ENCODE peak calls at places on chromosomes 5 and 9, in eight cellular contexts. One of them, this sample, is unnamed.

GRCh38 chr9:131678499-131679111 is 61.3 kb downstream of the RAPGEF1 start:
- DNase-seq in retinal pigment epithelial cell: peak; percentile 94
- DNase-seq in uterus: peak; percentile 83
- DNase-seq in heart left ventricle: peak; percentile 91
- DNase-seq in CD8-positive, alpha-beta T cell: peak; percentile 86
- DNase-seq in astrocyte of the spinal cord: peak; percentile 97
- DNase-seq in SK-N-SH: no peak
- DNase-seq in stomach: peak; percentile 68
- DNase-seq in this sample: peak; percentile 81

GRCh38 chr5:167425161-167425560 is 866.3 kb upstream of the WWC1 start:
- DNase-seq in retinal pigment epithelial cell: no peak
- DNase-seq in uterus: no peak
- DNase-seq in heart left ventricle: no peak
- DNase-seq in CD8-positive, alpha-beta T cell: no peak
- DNase-seq in astrocyte of the spinal cord: no peak
- DNase-seq in SK-N-SH: no peak
- DNase-seq in stomach: no peak
- DNase-seq in this sample: no peak

GRCh38 chr9:114285166-114285867 is 37.6 kb upstream of the ORM1 start:
- DNase-seq in retinal pigment epithelial cell: peak; percentile 76
- DNase-seq in uterus: peak; percentile 77
- DNase-seq in heart left ventricle: peak; percentile 40
- DNase-seq in CD8-positive, alpha-beta T cell: no peak
- DNase-seq in astrocyte of the spinal cord: peak; percentile 96
- DNase-seq in SK-N-SH: peak; percentile 57
- DNase-seq in stomach: no peak
- DNase-seq in this sample: peak; percentile 85

GRCh38 chr9:17052626-17053025 is 82.2 kb upstream of the CNTLN start:
- DNase-seq in retinal pigment epithelial cell: peak; percentile 5
- DNase-seq in uterus: no peak
- DNase-seq in heart left ventricle: no peak
- DNase-seq in CD8-positive, alpha-beta T cell: no peak
- DNase-seq in astrocyte of the spinal cord: no peak
- DNase-seq in SK-N-SH: no peak
- DNase-seq in stomach: no peak
- DNase-seq in this sample: no peak

GRCh38 chr5:302951-303350 is 18.6 kb upstream of the AHRR start:
- DNase-seq in retinal pigment epithelial cell: no peak
- DNase-seq in uterus: no peak
- DNase-seq in heart left ventricle: no peak
- DNase-seq in CD8-positive, alpha-beta T cell: no peak
- DNase-seq in astrocyte of the spinal cord: no peak
- DNase-seq in SK-N-SH: no peak
- DNase-seq in stomach: no peak
- DNase-seq in this sample: no peak

GRCh38 chr5:39475055-39475454 is 50.3 kb upstream of the DAB2 start:
- DNase-seq in retinal pigment epithelial cell: no peak
- DNase-seq in uterus: no peak
- DNase-seq in heart left ventricle: no peak
- DNase-seq in CD8-positive, alpha-beta T cell: no peak
- DNase-seq in astrocyte of the spinal cord: no peak
- DNase-seq in SK-N-SH: no peak
- DNase-seq in stomach: no peak
- DNase-seq in this sample: no peak

GRCh38 chr5:34599471-34600117 is 56.5 kb upstream of the RAI14 start:
- DNase-seq in retinal pigment epithelial cell: no peak
- DNase-seq in uterus: no peak
- DNase-seq in heart left ventricle: no peak
- DNase-seq in CD8-positive, alpha-beta T cell: no peak
- DNase-seq in astrocyte of the spinal cord: no peak
- DNase-seq in SK-N-SH: no peak
- DNase-seq in stomach: no peak
- DNase-seq in this sample: no peak

GRCh38 chr5:33315170-33315569 is 125.6 kb upstream of the TARS1 start:
- DNase-seq in retinal pigment epithelial cell: no peak
- DNase-seq in uterus: no peak
- DNase-seq in heart left ventricle: no peak
- DNase-seq in CD8-positive, alpha-beta T cell: no peak
- DNase-seq in astrocyte of the spinal cord: peak; percentile 42
- DNase-seq in SK-N-SH: no peak
- DNase-seq in stomach: no peak
- DNase-seq in this sample: no peak

GRCh38 chr5:175329976-175330375 is 114.0 kb downstream of the DRD1 start:
- DNase-seq in retinal pigment epithelial cell: no peak
- DNase-seq in uterus: no peak
- DNase-seq in heart left ventricle: no peak
- DNase-seq in CD8-positive, alpha-beta T cell: no peak
- DNase-seq in astrocyte of the spinal cord: no peak
- DNase-seq in SK-N-SH: no peak
- DNase-seq in stomach: no peak
- DNase-seq in this sample: no peak

GRCh38 chr9:78539904-78540303 is 243.0 kb downstream of the PSAT1 start:
- DNase-seq in retinal pigment epithelial cell: peak; percentile 58
- DNase-seq in uterus: no peak
- DNase-seq in heart left ventricle: no peak
- DNase-seq in CD8-positive, alpha-beta T cell: no peak
- DNase-seq in astrocyte of the spinal cord: peak; percentile 81
- DNase-seq in SK-N-SH: no peak
- DNase-seq in stomach: no peak
- DNase-seq in this sample: peak; percentile 56

GRCh38 chr5:176415240-176416122 is 858 bp downstream of the CLTB start:
- DNase-seq in retinal pigment epithelial cell: no peak
- DNase-seq in uterus: peak; percentile 47
- DNase-seq in heart left ventricle: peak; percentile 48
- DNase-seq in CD8-positive, alpha-beta T cell: no peak
- DNase-seq in astrocyte of the spinal cord: peak; percentile 43
- DNase-seq in SK-N-SH: peak; percentile 70
- DNase-seq in stomach: peak; percentile 41
- DNase-seq in this sample: no peak

GRCh38 chr5:10632110-10632903 is 68.4 kb downstream of the ANKRD33B start:
- DNase-seq in retinal pigment epithelial cell: no peak
- DNase-seq in uterus: no peak
- DNase-seq in heart left ventricle: no peak
- DNase-seq in CD8-positive, alpha-beta T cell: no peak
- DNase-seq in astrocyte of the spinal cord: peak; percentile 66
- DNase-seq in SK-N-SH: no peak
- DNase-seq in stomach: no peak
- DNase-seq in this sample: no peak

GRCh38 chr5:108727639-108728565 is 19.8 kb upstream of the FER start:
- DNase-seq in retinal pigment epithelial cell: peak; percentile 73
- DNase-seq in uterus: peak; percentile 90
- DNase-seq in heart left ventricle: peak; percentile 93
- DNase-seq in CD8-positive, alpha-beta T cell: peak; percentile 45
- DNase-seq in astrocyte of the spinal cord: peak; percentile 92
- DNase-seq in SK-N-SH: peak; percentile 94
- DNase-seq in stomach: peak; percentile 93
- DNase-seq in this sample: peak; percentile 49

GRCh38 chr5:50595199-50595598 is 71.2 kb upstream of the PARP8 start:
- DNase-seq in retinal pigment epithelial cell: peak; percentile 75
- DNase-seq in uterus: no peak
- DNase-seq in heart left ventricle: no peak
- DNase-seq in CD8-positive, alpha-beta T cell: no peak
- DNase-seq in astrocyte of the spinal cord: peak; percentile 92
- DNase-seq in SK-N-SH: no peak
- DNase-seq in stomach: no peak
- DNase-seq in this sample: peak; percentile 84

GRCh38 chr5:50593681-50594080 is 72.8 kb upstream of the PARP8 start:
- DNase-seq in retinal pigment epithelial cell: no peak
- DNase-seq in uterus: no peak
- DNase-seq in heart left ventricle: no peak
- DNase-seq in CD8-positive, alpha-beta T cell: peak; percentile 29
- DNase-seq in astrocyte of the spinal cord: no peak
- DNase-seq in SK-N-SH: no peak
- DNase-seq in stomach: no peak
- DNase-seq in this sample: no peak
- TF ChIP-seq CTCF in retinal pigment epithelial cell: no peak
- TF ChIP-seq CTCF in uterus: no peak
- TF ChIP-seq CTCF in heart left ventricle: no peak
- TF ChIP-seq CTCF in CD8-positive, alpha-beta T cell: no peak
- TF ChIP-seq CTCF in astrocyte of the spinal cord: no peak
- TF ChIP-seq CTCF in SK-N-SH: no peak
- TF ChIP-seq CTCF in stomach: no peak
- TF ChIP-seq CTCF in this sample: no peak

GRCh38 chr9:100352201-100352726 is 478 bp downstream of the TEX10 start:
- DNase-seq in retinal pigment epithelial cell: no peak
- DNase-seq in uterus: peak; percentile 15
- DNase-seq in heart left ventricle: peak; percentile 48
- DNase-seq in CD8-positive, alpha-beta T cell: peak; percentile 22
- DNase-seq in astrocyte of the spinal cord: peak; percentile 18
- DNase-seq in SK-N-SH: no peak
- DNase-seq in stomach: peak; percentile 25
- DNase-seq in this sample: no peak

GRCh38 chr9:100351508-100351907 is 1.2 kb downstream of the TEX10 start:
- DNase-seq in retinal pigment epithelial cell: no peak
- DNase-seq in uterus: no peak
- DNase-seq in heart left ventricle: no peak
- DNase-seq in CD8-positive, alpha-beta T cell: no peak
- DNase-seq in astrocyte of the spinal cord: no peak
- DNase-seq in SK-N-SH: no peak
- DNase-seq in stomach: no peak
- DNase-seq in this sample: no peak

GRCh38 chr9:100352727-100353505 is at the start of gene TEX10:
- DNase-seq in retinal pigment epithelial cell: peak; percentile 33
- DNase-seq in uterus: peak; percentile 84
- DNase-seq in heart left ventricle: peak; percentile 89
- DNase-seq in CD8-positive, alpha-beta T cell: peak; percentile 85
- DNase-seq in astrocyte of the spinal cord: peak; percentile 88
- DNase-seq in SK-N-SH: peak; percentile 99
- DNase-seq in stomach: peak; percentile 89
- DNase-seq in this sample: peak; percentile 26

GRCh38 chr9:100346836-100347235 is 5.9 kb downstream of the TEX10 start:
- DNase-seq in retinal pigment epithelial cell: no peak
- DNase-seq in uterus: no peak
- DNase-seq in heart left ventricle: no peak
- DNase-seq in CD8-positive, alpha-beta T cell: no peak
- DNase-seq in astrocyte of the spinal cord: no peak
- DNase-seq in SK-N-SH: no peak
- DNase-seq in stomach: no peak
- DNase-seq in this sample: no peak

GRCh38 chr9:100350188-100350587 is 2.6 kb downstream of the TEX10 start:
- DNase-seq in retinal pigment epithelial cell: no peak
- DNase-seq in uterus: no peak
- DNase-seq in heart left ventricle: no peak
- DNase-seq in CD8-positive, alpha-beta T cell: no peak
- DNase-seq in astrocyte of the spinal cord: no peak
- DNase-seq in SK-N-SH: no peak
- DNase-seq in stomach: no peak
- DNase-seq in this sample: no peak
- H3K4me3 ChIP-seq in retinal pigment epithelial cell: no peak overlapping the region
- H3K4me3 ChIP-seq in uterus: no peak overlapping the region
- H3K4me3 ChIP-seq in heart left ventricle: no peak overlapping the region
- H3K4me3 ChIP-seq in CD8-positive, alpha-beta T cell: no peak overlapping the region
- H3K4me3 ChIP-seq in astrocyte of the spinal cord: no peak overlapping the region
- H3K4me3 ChIP-seq in SK-N-SH: no peak overlapping the region
- H3K4me3 ChIP-seq in stomach: no peak overlapping the region
- H3K4me3 ChIP-seq in this sample: no peak overlapping the region

GRCh38 chr9:133727876-133728441 is 10.2 kb downstream of the SARDH start:
- DNase-seq in retinal pigment epithelial cell: no peak
- DNase-seq in uterus: no peak
- DNase-seq in heart left ventricle: no peak
- DNase-seq in CD8-positive, alpha-beta T cell: no peak
- DNase-seq in astrocyte of the spinal cord: no peak
- DNase-seq in SK-N-SH: peak; percentile 29
- DNase-seq in stomach: peak; percentile 20
- DNase-seq in this sample: no peak

GRCh38 chr9:133725886-133726285 is 12.3 kb downstream of the SARDH start:
- DNase-seq in retinal pigment epithelial cell: no peak
- DNase-seq in uterus: no peak
- DNase-seq in heart left ventricle: no peak
- DNase-seq in CD8-positive, alpha-beta T cell: no peak
- DNase-seq in astrocyte of the spinal cord: no peak
- DNase-seq in SK-N-SH: peak; percentile 11
- DNase-seq in stomach: peak; percentile 15
- DNase-seq in this sample: no peak

GRCh38 chr9:133728856-133729645 is 9.1 kb downstream of the SARDH start:
- DNase-seq in retinal pigment epithelial cell: no peak
- DNase-seq in uterus: no peak
- DNase-seq in heart left ventricle: no peak
- DNase-seq in CD8-positive, alpha-beta T cell: no peak
- DNase-seq in astrocyte of the spinal cord: no peak
- DNase-seq in SK-N-SH: no peak
- DNase-seq in stomach: peak; percentile 2
- DNase-seq in this sample: no peak

GRCh38 chr9:133726401-133727276 is 11.5 kb downstream of the SARDH start:
- DNase-seq in retinal pigment epithelial cell: no peak
- DNase-seq in uterus: peak; percentile 36
- DNase-seq in heart left ventricle: peak; percentile 64
- DNase-seq in CD8-positive, alpha-beta T cell: peak; percentile 67
- DNase-seq in astrocyte of the spinal cord: peak; percentile 33
- DNase-seq in SK-N-SH: peak; percentile 86
- DNase-seq in stomach: peak; percentile 52
- DNase-seq in this sample: no peak

DNA sequence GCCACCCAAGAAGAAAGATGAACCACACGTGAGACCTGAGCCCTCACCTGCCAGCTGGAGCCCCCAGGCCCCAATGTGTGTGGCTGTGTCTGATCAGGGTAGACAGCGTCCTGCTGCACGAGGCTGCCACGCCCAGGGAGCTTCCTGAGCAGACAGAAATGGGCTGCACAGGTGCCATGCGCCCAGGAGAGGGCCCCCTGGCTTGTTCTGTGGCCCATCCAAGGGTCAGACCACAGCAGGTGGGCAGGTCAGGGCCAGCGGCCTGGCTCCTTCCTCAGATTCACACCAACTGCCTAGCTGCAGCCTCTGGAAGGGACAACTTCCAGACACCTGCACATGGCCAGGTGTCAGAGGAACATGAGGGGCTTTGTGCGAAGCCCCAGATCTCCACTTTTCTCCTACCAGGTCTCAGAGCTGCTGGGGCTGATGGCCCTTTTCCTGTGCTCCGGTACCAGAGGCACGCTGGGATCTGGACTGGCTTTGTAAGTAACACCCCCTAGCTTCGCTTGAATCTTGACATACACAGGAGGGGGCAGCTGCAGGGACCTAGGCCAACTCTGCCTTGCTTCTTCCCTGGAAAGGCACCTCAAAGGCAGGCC is 10.8 kb downstream of the SARDH start:
- DNase-seq in retinal pigment epithelial cell: no peak
- DNase-seq in uterus: no peak
- DNase-seq in heart left ventricle: no peak
- DNase-seq in CD8-positive, alpha-beta T cell: no peak
- DNase-seq in astrocyte of the spinal cord: no peak
- DNase-seq in SK-N-SH: peak; percentile 46
- DNase-seq in stomach: no peak
- DNase-seq in this sample: no peak
- TF ChIP-seq CTCF in retinal pigment epithelial cell: no peak
- TF ChIP-seq CTCF in uterus: no peak
- TF ChIP-seq CTCF in heart left ventricle: no peak
- TF ChIP-seq CTCF in CD8-positive, alpha-beta T cell: no peak
- TF ChIP-seq CTCF in astrocyte of the spinal cord: no peak
- TF ChIP-seq CTCF in SK-N-SH: peak; percentile 9
- TF ChIP-seq CTCF in stomach: no peak
- TF ChIP-seq CTCF in this sample: no peak

DNA sequence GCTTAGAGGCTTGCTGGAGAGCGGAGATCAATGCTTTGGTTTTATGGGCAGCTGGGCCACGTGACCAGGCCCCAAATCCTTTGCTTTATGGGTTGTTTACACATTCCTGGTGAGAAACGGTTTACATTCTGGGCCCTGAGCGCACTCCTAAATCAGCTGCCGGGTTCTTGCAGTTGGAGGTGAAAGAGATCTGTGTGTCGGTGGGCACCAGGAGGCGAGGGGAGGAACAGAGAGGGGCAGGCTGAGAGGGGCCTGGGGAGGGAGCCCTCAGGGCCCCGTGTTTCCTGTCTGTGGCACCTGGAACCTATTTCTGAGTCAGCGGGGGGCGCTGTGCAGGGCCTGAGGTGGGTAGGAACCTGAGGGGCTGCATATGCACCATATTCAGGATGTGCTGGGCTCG is 63.5 kb upstream of the HAND1 start:
- DNase-seq in retinal pigment epithelial cell: no peak
- DNase-seq in uterus: no peak
- DNase-seq in heart left ventricle: no peak
- DNase-seq in CD8-positive, alpha-beta T cell: no peak
- DNase-seq in astrocyte of the spinal cord: no peak
- DNase-seq in SK-N-SH: no peak
- DNase-seq in stomach: no peak
- DNase-seq in this sample: no peak
- H3K4me3 ChIP-seq in retinal pigment epithelial cell: no peak overlapping the region
- H3K4me3 ChIP-seq in uterus: no peak overlapping the region
- H3K4me3 ChIP-seq in heart left ventricle: no peak overlapping the region
- H3K4me3 ChIP-seq in CD8-positive, alpha-beta T cell: no peak overlapping the region
- H3K4me3 ChIP-seq in astrocyte of the spinal cord: no peak overlapping the region
- H3K4me3 ChIP-seq in SK-N-SH: no peak overlapping the region
- H3K4me3 ChIP-seq in stomach: no peak overlapping the region
- H3K4me3 ChIP-seq in this sample: no peak overlapping the region

This sample was measured in kidney epithelial cell.